ENCODE peak calls at places on chromosomes 12 and 14, in eight cellular contexts. P is neural crest cell, C is tibial artery, K is cardiac fibroblast, M is HFF-Myc, G is mesothelial cell of epicardium, D is dorsolateral prefrontal cortex, J is neural progenitor cell. V is an unnamed sample.

GRCh38 chr14:85471744-85472143 is 58.2 kb upstream of the FLRT2 start:
- DNase-seq in J (no peak), M (peak; percentile 92), G (no peak), D (no peak), K (peak; percentile 88), C (no peak), P (peak; percentile 2), V (no peak)

GRCh38 chr14:38409081-38409705 is 153.3 kb upstream of the CLEC14A start:
- DNase-seq in D (no peak), J (no peak), G (no peak), M (no peak), K (peak; percentile 52), C (no peak), P (no peak), V (no peak)

GRCh38 chr14:106790189-106791036 is 1264.0 kb downstream of the TMEM121 start:
- DNase-seq in C (no peak), M (no peak), J (peak; percentile 2), D (no peak), K (no peak), G (no peak), P (no peak), V (no peak)

GRCh38 chr14:55382483-55382882 is 29.1 kb downstream of the ATG14 start:
- DNase-seq in J (no peak), M (no peak), D (no peak), K (no peak), C (no peak), G (no peak), P (no peak), V (no peak)

GRCh38 chr14:76827696-76828301 is 1.6 kb downstream of the LRRC74A start:
- DNase-seq in P (no peak), M (no peak), G (no peak), J (no peak), C (no peak), D (no peak), K (peak; percentile 51), V (no peak)

GRCh38 chr12:92206596-92206995 is 61.0 kb upstream of the BTG1 start:
- DNase-seq in J (no peak), K (no peak), M (no peak), D (no peak), P (no peak), C (no peak), G (no peak), V (no peak)

GRCh38 chr12:82413994-82414393 is 55.7 kb downstream of the METTL25 start:
- DNase-seq in P (no peak), C (no peak), M (no peak), J (no peak), D (no peak), G (no peak), K (no peak), V (no peak)

GRCh38 chr12:10661338-10661737 is 12.5 kb downstream of the STYK1 start:
- DNase-seq in J (no peak), P (no peak), K (no peak), G (no peak), D (no peak), C (no peak), M (no peak), V (no peak)

GRCh38 chr12:6554168-6554989 is 1.5 kb downstream of the IFFO1 start:
- DNase-seq in M (no peak), C (peak; percentile 89), G (no peak), J (peak; percentile 93), K (peak; percentile 80), D (peak; percentile 88), P (peak; percentile 86), V (no peak)

GRCh38 chr14:52690983-52691760 is 4.2 kb downstream of the ERO1A start:
- DNase-seq in D (no peak), P (no peak), K (no peak), G (no peak), M (no peak), J (no peak), C (no peak), V (no peak)

GRCh38 chr14:62087191-62087590 is 325.0 kb downstream of the SNAPC1 start:
- DNase-seq in C (no peak), P (no peak), M (no peak), J (no peak), G (no peak), K (no peak), D (no peak), V (no peak)

GRCh38 chr14:91229743-91230200 is 14.7 kb downstream of the GPR68 start:
- DNase-seq in P (no peak), K (no peak), D (no peak), G (no peak), M (no peak), C (no peak), J (no peak), V (no peak)

GRCh38 chr14:59761851-59762250 is 108.7 kb downstream of the RTN1 start:
- DNase-seq in P (no peak), G (no peak), M (no peak), C (no peak), J (no peak), D (no peak), K (no peak), V (no peak)

GRCh38 chr12:107344035-107344808 is 250.9 kb upstream of the CRY1 start:
- DNase-seq in M (no peak), J (no peak), G (no peak), K (no peak), P (no peak), D (no peak), C (no peak), V (no peak)

GRCh38 chr12:51360315-51360714 is 13.8 kb upstream of the CELA1 start:
- DNase-seq in K (no peak), D (no peak), M (no peak), G (no peak), C (no peak), J (no peak), P (no peak), V (no peak)

GRCh38 chr12:104951759-104952509 is 6.2 kb downstream of the SLC41A2 start:
- DNase-seq in J (no peak), M (no peak), K (no peak), D (no peak), G (no peak), P (no peak), C (no peak), V (no peak)

GRCh38 chr12:16590645-16591044 is 15.3 kb downstream of the LMO3 start:
- DNase-seq in D (no peak), J (no peak), M (no peak), G (no peak), P (no peak), C (no peak), K (no peak), V (no peak)

GRCh38 chr12:52216107-52216506 is 16.9 kb upstream of the KRT7 start:
- DNase-seq in C (no peak), K (no peak), D (no peak), M (no peak), J (peak; percentile 44), P (no peak), G (no peak), V (peak; percentile 30)

GRCh38 chr12:132784580-132784979 is 22.9 kb upstream of the ANKLE2 start:
- DNase-seq in P (no peak), K (no peak), G (no peak), J (no peak), M (no peak), D (no peak), C (no peak), V (no peak)

GRCh38 chr14:26056232-26056631 is 541.6 kb downstream of the NOVA1 start:
- DNase-seq in J (peak; percentile 34), G (no peak), P (no peak), M (no peak), K (no peak), D (no peak), C (no peak), V (no peak)

GRCh38 chr14:20415723-20416622 is 2.7 kb upstream of the TEP1 start:
- DNase-seq in D (peak; percentile 32), G (no peak), C (no peak), J (peak; percentile 58), P (peak; percentile 17), M (peak; percentile 38), K (peak; percentile 73), V (no peak)

DNA sequence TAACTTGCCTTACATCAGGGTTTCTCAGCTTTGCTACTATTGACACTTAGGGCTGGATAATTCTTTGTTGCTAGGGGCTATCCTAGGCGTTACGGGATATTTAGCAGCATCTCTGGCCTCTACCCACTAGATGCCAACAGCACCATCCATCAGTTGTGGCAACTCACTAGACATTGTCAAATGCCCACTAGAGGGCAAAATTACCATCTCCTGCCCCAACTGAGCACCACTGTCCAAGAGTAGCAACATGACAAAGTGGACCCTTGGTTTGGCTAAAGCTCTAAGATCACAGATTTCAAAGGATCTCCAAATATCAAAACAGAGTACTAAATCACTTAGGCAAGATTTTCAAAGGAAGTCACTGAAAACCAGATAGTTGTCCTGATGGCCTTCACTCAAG is 251.7 kb upstream of the TBX3 start:
- DNase-seq in J (no peak), D (no peak), M (no peak), C (no peak), P (no peak), G (no peak), K (no peak), V (no peak)
- TF ChIP-seq CTCF in J (peak; percentile 33), D (peak; percentile 42), M (peak; percentile 26), C (no peak), P (no peak), G (no peak), K (peak; percentile 15), V (peak; percentile 41)

GRCh38 chr12:125983094-125983783 is 918.0 kb downstream of the AACS start:
- DNase-seq in M (no peak), G (peak; percentile 63), K (no peak), C (no peak), D (no peak), P (peak; percentile 86), J (peak; percentile 97), V (no peak)
- TF ChIP-seq CTCF in M (no peak), G (no peak), K (no peak), C (no peak), D (no peak), P (no peak), J (peak; percentile 7), V (no peak)

DNA sequence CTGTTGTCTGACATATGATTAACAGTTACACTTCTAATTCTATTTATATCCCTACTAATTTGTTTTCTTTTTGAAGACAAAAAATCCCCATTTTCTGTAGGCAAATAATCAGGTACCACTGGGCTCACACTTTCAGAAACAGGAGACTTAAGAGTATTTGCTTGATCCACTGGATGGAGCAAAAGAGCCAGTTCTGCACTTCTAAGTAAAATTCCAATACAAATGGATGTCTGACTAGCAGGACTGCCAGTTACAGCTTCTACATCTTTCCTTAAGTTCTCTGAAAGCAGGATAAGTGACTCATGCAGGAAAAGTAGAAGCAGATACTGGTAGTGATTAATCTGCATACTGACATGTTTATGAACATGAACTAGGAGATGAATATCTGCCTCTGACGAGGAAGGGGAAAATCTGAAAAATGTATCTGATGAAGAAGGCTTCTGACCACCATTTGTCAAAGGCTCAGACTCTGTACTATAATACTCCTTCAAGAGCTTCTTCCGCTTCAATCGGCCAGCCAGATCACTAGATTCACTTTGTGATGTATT is 73.8 kb upstream of the ANKS1B start:
- DNase-seq in P (no peak), C (no peak), D (no peak), G (no peak), J (no peak), K (peak; percentile 90), M (peak; percentile 66), V (no peak)
- TF ChIP-seq CTCF in P (no peak), C (no peak), D (no peak), G (no peak), J (no peak), K (peak; percentile 37), M (peak; percentile 44), V (peak; percentile 70)

DNA sequence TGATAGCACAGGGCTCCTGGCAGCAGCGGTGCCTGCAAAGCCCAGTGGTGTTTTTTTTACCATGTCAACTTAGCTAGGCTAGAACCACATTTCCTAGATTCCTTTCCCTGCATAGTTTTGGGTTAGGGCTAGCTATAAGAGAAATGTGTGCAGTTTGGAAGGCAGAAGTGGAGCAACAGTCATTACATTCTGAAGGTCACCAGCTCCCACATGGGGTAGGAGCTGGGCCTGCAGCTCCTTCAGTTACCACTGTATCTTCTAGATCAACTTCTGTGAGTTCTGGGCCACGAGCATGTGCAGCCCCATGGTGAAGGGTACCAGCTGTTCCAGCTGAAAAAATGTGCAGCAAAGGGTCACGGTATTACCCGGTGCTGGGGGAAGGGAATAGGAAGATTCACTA is 2.3 kb upstream of the SLC25A3 start:
- DNase-seq in P (no peak), K (peak; percentile 50), C (no peak), J (no peak), D (no peak), G (no peak), M (no peak), V (no peak)
- TF ChIP-seq CTCF in P (no peak), K (no peak), C (no peak), J (no peak), D (no peak), G (no peak), M (no peak), V (no peak)